ENCODE peak calls at places on chromosome 7, in seven cellular contexts. E, R, Q, F, B, L and V are unnamed samples.
A peak's percentile ranks its signal among the peaks of the same experiment; 100 is the strongest.

GRCh38 chr7:143882020-143882610 is 19.9 kb downstream of the TCAF1 start:
- DNase-seq in F (no peak), Q (peak; percentile 44), L (peak; percentile 75), B (peak; percentile 87), E (peak; percentile 74), R (peak; percentile 92), V (no peak)

GRCh38 chr7:32762894-32763293 is 128.7 kb downstream of the KBTBD2 start:
- DNase-seq in R (no peak), L (no peak), F (no peak), Q (no peak), B (no peak), E (no peak), V (no peak)

GRCh38 chr7:30968747-30969603 is 5.2 kb downstream of the GHRHR start:
- DNase-seq in B (no peak), E (no peak), F (no peak), R (no peak), Q (peak; percentile 38), L (peak; percentile 30), V (no peak)

GRCh38 chr7:143320620-143321019 is 4.7 kb downstream of the CLCN1 start:
- DNase-seq in B (no peak), F (no peak), R (no peak), L (no peak), E (no peak), Q (peak; percentile 74), V (no peak)

GRCh38 chr7:128108641-128109423 is 77.6 kb upstream of the LRRC4 start:
- DNase-seq in Q (no peak), L (no peak), R (no peak), E (no peak), B (no peak), F (peak; percentile 93), V (peak; percentile 91)

GRCh38 chr7:78141533-78142281 is 343.1 kb downstream of the PHTF2 start:
- DNase-seq in L (no peak), R (peak; percentile 42), F (no peak), Q (no peak), E (no peak), B (no peak), V (no peak)

GRCh38 chr7:92402920-92403759 is 44.1 kb upstream of the GATAD1 start:
- DNase-seq in Q (no peak), F (no peak), E (no peak), L (no peak), R (peak; percentile 58), B (no peak), V (no peak)

GRCh38 chr7:139992353-139993054 is 70.2 kb downstream of the PARP12 start:
- DNase-seq in R (no peak), Q (no peak), B (no peak), F (no peak), E (no peak), L (no peak), V (no peak)

GRCh38 chr7:82559203-82559805 is 115.7 kb upstream of the CACNA2D1 start:
- DNase-seq in R (no peak), B (no peak), E (no peak), Q (no peak), L (no peak), F (no peak), V (no peak)

GRCh38 chr7:1993776-1994740 is 238.7 kb downstream of the MAD1L1 start:
- DNase-seq in Q (no peak), R (no peak), L (no peak), E (no peak), B (no peak), F (no peak), V (no peak)

GRCh38 chr7:139328375-139328774 is 12.8 kb upstream of the FMC1 start:
- DNase-seq in L (no peak), F (no peak), E (no peak), B (no peak), R (peak; percentile 78), Q (no peak), V (no peak)

GRCh38 chr7:130891254-130892094 is 157.5 kb upstream of the KLF14 start:
- DNase-seq in F (no peak), R (peak; percentile 94), Q (no peak), B (no peak), L (peak; percentile 85), E (peak; percentile 63), V (no peak)

GRCh38 chr7:76198202-76198601 is 3.5 kb upstream of the SRRM3 start:
- DNase-seq in L (no peak), B (no peak), R (no peak), Q (no peak), E (no peak), F (no peak), V (no peak)

GRCh38 chr7:76204147-76204546 is 2.5 kb downstream of the SRRM3 start:
- DNase-seq in B (no peak), R (no peak), F (no peak), Q (no peak), L (no peak), E (no peak), V (no peak)

GRCh38 chr7:76206633-76207032 is 4.9 kb downstream of the SRRM3 start:
- DNase-seq in R (peak; percentile 41), L (no peak), F (no peak), E (no peak), B (no peak), Q (no peak), V (no peak)

GRCh38 chr7:76201732-76202665 is at the start of gene SRRM3:
- DNase-seq in L (peak; percentile 59), Q (peak; percentile 74), R (peak; percentile 84), B (peak; percentile 63), E (peak; percentile 76), F (peak; percentile 75), V (peak; percentile 59)

GRCh38 chr7:76202666-76203030 is 952 bp downstream of the SRRM3 start:
- DNase-seq in B (no peak), L (no peak), E (no peak), R (no peak), Q (no peak), F (no peak), V (no peak)
- H3K4me3 ChIP-seq in B (no peak overlapping the region), L (no peak overlapping the region), E (no peak overlapping the region), R (no peak overlapping the region), Q (no peak overlapping the region), F (no peak overlapping the region), V (no peak overlapping the region)

DNA sequence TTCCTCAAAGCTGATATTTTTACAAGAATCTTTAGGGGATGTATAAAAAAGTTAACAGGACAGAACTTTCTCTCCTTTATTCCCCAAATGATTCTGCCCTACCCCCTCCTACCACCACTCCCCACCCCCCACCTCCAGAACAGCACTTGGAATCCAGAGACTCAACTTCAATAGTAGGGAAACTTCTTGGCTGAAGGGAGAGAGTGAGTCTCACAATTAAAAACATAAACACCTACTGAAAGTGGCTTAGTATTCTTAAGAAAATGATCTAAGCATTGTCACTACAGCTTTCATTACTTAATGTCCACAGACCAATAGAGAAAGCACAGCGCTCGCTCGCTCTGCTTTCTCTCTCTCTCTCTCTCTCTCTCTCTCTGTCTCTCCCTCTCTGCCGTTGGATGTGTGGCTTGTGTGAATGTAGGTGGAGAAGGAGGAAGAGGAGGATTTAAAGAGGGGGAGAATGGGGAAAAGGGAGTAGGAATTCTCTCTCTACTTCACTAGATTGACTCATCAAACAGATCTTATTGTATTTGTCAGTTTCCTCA is 1.5 kb upstream of the SEMA3A start:
- DNase-seq in B (no peak), F (no peak), Q (no peak), R (peak; percentile 64), E (no peak), L (no peak), V (no peak)
- H3K4me3 ChIP-seq in B (no peak overlapping the region), F (no peak overlapping the region), Q (no peak overlapping the region), R (peak overlapping the region; percentile 8), E (peak overlapping the region; percentile 51), L (peak overlapping the region; percentile 48), V (no peak overlapping the region)

GRCh38 chr7:5477723-5478531 is 54.3 kb upstream of the TNRC18 start:
- DNase-seq in F (no peak), Q (no peak), L (no peak), B (no peak), R (peak; percentile 26), E (no peak), V (no peak)
- H3K4me3 ChIP-seq in F (no peak overlapping the region), Q (peak overlapping the region; percentile 30), L (peak overlapping the region; percentile 48), B (no peak overlapping the region), R (no peak overlapping the region), E (peak overlapping the region; percentile 44), V (no peak overlapping the region)

DNA sequence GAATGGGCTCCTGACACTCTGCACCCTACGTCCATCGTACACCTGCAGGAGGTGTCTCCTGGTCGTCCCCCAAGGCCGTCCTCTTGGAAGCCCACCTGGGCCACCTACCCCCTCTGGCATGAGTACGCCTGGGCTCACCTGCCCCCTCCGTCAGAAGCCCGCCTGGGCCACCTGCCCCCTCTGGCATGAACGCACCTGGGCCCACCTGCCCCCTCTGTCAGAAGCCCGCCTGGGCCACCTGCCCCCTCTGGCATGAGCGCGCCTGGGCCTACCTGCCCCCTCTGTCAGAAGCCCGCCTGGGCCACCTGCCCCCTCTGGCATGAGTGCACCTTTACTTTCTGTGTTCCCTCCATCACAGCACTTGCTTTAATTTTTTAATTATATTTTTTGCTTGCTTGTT is 401.2 kb downstream of the PTPRN2 start:
- DNase-seq in B (no peak), F (no peak), E (no peak), L (no peak), Q (no peak), R (no peak), V (no peak)
- H3K4me3 ChIP-seq in B (no peak overlapping the region), F (no peak overlapping the region), E (no peak overlapping the region), L (no peak overlapping the region), Q (no peak overlapping the region), R (no peak overlapping the region), V (no peak overlapping the region)

DNA sequence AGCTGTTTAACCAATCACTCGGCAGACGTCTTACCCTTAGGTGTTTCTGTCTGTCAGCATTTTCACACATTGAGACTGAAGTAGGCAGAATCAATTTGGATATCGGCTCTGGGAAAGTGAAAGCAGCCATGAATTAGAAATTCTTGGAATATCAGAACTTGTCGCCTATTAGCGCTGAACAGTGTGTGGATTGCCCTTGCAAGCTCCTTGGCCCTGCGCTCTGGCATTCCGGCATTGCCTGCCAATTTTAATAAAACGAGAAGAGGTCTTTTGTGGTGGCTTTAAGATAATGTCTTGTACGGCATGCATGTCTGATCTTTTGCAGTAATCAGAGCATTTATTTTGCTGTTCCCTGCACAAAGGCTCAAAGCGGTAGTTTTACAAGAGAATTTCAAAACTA is 905.5 kb downstream of the TYW1 start:
- DNase-seq in Q (no peak), L (no peak), R (no peak), E (no peak), F (no peak), B (no peak), V (no peak)
- H3K4me3 ChIP-seq in Q (no peak overlapping the region), L (no peak overlapping the region), R (no peak overlapping the region), E (no peak overlapping the region), F (no peak overlapping the region), B (no peak overlapping the region), V (no peak overlapping the region)